ENCODE peak calls at places on chromosomes 1 and 21, in seven cellular contexts. One of them, this sample, is unnamed.

GRCh38 chr1:200115532-200115931 is 88.0 kb downstream of the NR5A2 start:
- DNase-seq in neural progenitor cell: no peak
- DNase-seq in cardiac muscle cell: no peak
- DNase-seq in upper lobe of right lung: no peak
- DNase-seq in MM.1S: no peak
- DNase-seq in mesenchymal stem cell: no peak
- DNase-seq in heart left ventricle: no peak
- DNase-seq in this sample: no peak

GRCh38 chr1:177334276-177334675 is 163.5 kb downstream of the BRINP2 start:
- DNase-seq in upper lobe of right lung: no peak
- DNase-seq in MM.1S: no peak
- DNase-seq in cardiac muscle cell: no peak
- DNase-seq in mesenchymal stem cell: peak; percentile 32
- DNase-seq in neural progenitor cell: no peak
- DNase-seq in heart left ventricle: no peak
- DNase-seq in this sample: peak; percentile 28

GRCh38 chr1:46221749-46222148 is 18.6 kb downstream of the LURAP1 start:
- DNase-seq in cardiac muscle cell: no peak
- DNase-seq in heart left ventricle: no peak
- DNase-seq in neural progenitor cell: peak; percentile 79
- DNase-seq in mesenchymal stem cell: no peak
- DNase-seq in upper lobe of right lung: no peak
- DNase-seq in MM.1S: no peak
- DNase-seq in this sample: no peak

GRCh38 chr1:188778578-188778977 is 1699.1 kb downstream of the BRINP3 start:
- DNase-seq in mesenchymal stem cell: no peak
- DNase-seq in upper lobe of right lung: no peak
- DNase-seq in cardiac muscle cell: no peak
- DNase-seq in neural progenitor cell: no peak
- DNase-seq in MM.1S: no peak
- DNase-seq in heart left ventricle: no peak
- DNase-seq in this sample: no peak

GRCh38 chr1:17485280-17485679 is 45.8 kb upstream of the RCC2 start:
- DNase-seq in neural progenitor cell: peak; percentile 27
- DNase-seq in heart left ventricle: no peak
- DNase-seq in cardiac muscle cell: peak; percentile 43
- DNase-seq in MM.1S: peak; percentile 37
- DNase-seq in mesenchymal stem cell: no peak
- DNase-seq in upper lobe of right lung: no peak
- DNase-seq in this sample: peak; percentile 25

GRCh38 chr21:34841154-34841553 is 172.4 kb downstream of the CLIC6 start:
- DNase-seq in cardiac muscle cell: no peak
- DNase-seq in mesenchymal stem cell: no peak
- DNase-seq in MM.1S: no peak
- DNase-seq in upper lobe of right lung: no peak
- DNase-seq in neural progenitor cell: no peak
- DNase-seq in heart left ventricle: no peak
- DNase-seq in this sample: no peak

GRCh38 chr1:162384601-162385279 is 3.2 kb downstream of the C1orf226 start:
- DNase-seq in heart left ventricle: no peak
- DNase-seq in cardiac muscle cell: no peak
- DNase-seq in MM.1S: no peak
- DNase-seq in mesenchymal stem cell: no peak
- DNase-seq in upper lobe of right lung: no peak
- DNase-seq in neural progenitor cell: peak; percentile 54
- DNase-seq in this sample: peak; percentile 72

GRCh38 chr1:20430355-20431290 is 55.4 kb downstream of the CAMK2N1 start:
- DNase-seq in upper lobe of right lung: no peak
- DNase-seq in cardiac muscle cell: peak; percentile 38
- DNase-seq in MM.1S: no peak
- DNase-seq in heart left ventricle: no peak
- DNase-seq in mesenchymal stem cell: peak; percentile 33
- DNase-seq in neural progenitor cell: peak; percentile 87
- DNase-seq in this sample: peak; percentile 53

GRCh38 chr1:51314974-51315373 is 15.4 kb downstream of the TTC39A start:
- DNase-seq in cardiac muscle cell: no peak
- DNase-seq in mesenchymal stem cell: no peak
- DNase-seq in neural progenitor cell: no peak
- DNase-seq in heart left ventricle: no peak
- DNase-seq in upper lobe of right lung: peak; percentile 76
- DNase-seq in MM.1S: no peak
- DNase-seq in this sample: no peak

GRCh38 chr1:31063636-31064035 is 1.9 kb downstream of the PUM1 start:
- DNase-seq in neural progenitor cell: peak; percentile 27
- DNase-seq in cardiac muscle cell: peak; percentile 24
- DNase-seq in heart left ventricle: no peak
- DNase-seq in mesenchymal stem cell: peak; percentile 24
- DNase-seq in upper lobe of right lung: no peak
- DNase-seq in MM.1S: peak; percentile 34
- DNase-seq in this sample: no peak

GRCh38 chr21:35398366-35398982 is 349.4 kb upstream of the RUNX1 start:
- DNase-seq in cardiac muscle cell: peak; percentile 40
- DNase-seq in mesenchymal stem cell: peak; percentile 31
- DNase-seq in MM.1S: no peak
- DNase-seq in heart left ventricle: no peak
- DNase-seq in upper lobe of right lung: no peak
- DNase-seq in neural progenitor cell: no peak
- DNase-seq in this sample: no peak

GRCh38 chr21:17819878-17820232 is 699 bp upstream of the C21orf91 start:
- DNase-seq in cardiac muscle cell: no peak
- DNase-seq in neural progenitor cell: no peak
- DNase-seq in mesenchymal stem cell: no peak
- DNase-seq in heart left ventricle: no peak
- DNase-seq in upper lobe of right lung: no peak
- DNase-seq in MM.1S: peak; percentile 80
- DNase-seq in this sample: no peak

GRCh38 chr1:7609311-7609994 is 161.6 kb upstream of the VAMP3 start:
- DNase-seq in cardiac muscle cell: no peak
- DNase-seq in upper lobe of right lung: no peak
- DNase-seq in MM.1S: no peak
- DNase-seq in heart left ventricle: no peak
- DNase-seq in neural progenitor cell: no peak
- DNase-seq in mesenchymal stem cell: no peak
- DNase-seq in this sample: no peak

DNA sequence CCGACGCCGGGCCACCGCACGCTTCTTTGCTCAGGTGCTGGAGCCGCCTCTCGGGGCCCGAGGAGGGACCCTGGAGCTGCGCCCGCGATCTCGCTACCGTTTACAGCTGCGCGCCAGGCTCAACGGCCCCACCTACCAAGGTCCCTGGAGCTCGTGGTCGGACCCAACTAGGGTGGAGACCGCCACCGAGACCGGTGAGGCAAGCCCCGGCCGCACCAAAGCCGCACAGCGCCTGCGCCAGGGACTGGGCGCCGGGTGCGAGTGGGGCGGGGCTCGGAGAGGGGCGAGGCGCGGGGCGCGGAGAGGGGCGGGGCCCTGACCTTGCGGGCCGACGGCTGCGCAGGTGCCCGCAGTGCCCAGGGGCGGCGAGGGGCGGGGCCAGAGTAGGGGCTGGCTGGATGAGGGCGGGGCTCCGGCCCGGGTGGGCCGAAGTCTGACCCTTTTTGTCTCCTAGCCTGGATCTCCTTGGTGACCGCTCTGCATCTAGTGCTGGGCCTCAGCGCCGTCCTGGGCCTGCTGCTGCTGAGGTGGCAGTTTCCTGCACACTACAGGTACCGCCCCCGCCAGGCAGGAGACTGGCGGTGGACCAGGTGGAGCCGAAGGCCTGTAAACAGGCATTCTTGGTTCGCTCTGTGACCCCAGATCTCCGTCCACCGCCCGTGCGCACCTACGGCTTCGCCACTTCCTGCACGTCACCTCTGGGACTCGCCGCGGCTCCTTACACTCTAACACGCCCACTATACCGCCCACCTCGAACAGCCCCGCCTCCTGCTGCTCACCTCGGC is 9.8 kb upstream of the CDC20 start:
- DNase-seq in upper lobe of right lung: peak; percentile 95
- DNase-seq in mesenchymal stem cell: peak; percentile 60
- DNase-seq in MM.1S: peak; percentile 96
- DNase-seq in cardiac muscle cell: peak; percentile 78
- DNase-seq in heart left ventricle: peak; percentile 86
- DNase-seq in neural progenitor cell: peak; percentile 97
- DNase-seq in this sample: peak; percentile 82
- H3K4me3 ChIP-seq in upper lobe of right lung: peak overlapping the region; percentile 57
- H3K4me3 ChIP-seq in mesenchymal stem cell: peak overlapping the region; percentile 78
- H3K4me3 ChIP-seq in MM.1S: peak overlapping the region; percentile 73
- H3K4me3 ChIP-seq in cardiac muscle cell: peak overlapping the region; percentile 38
- H3K4me3 ChIP-seq in heart left ventricle: peak overlapping the region; percentile 34
- H3K4me3 ChIP-seq in neural progenitor cell: peak overlapping the region; percentile 75
- H3K4me3 ChIP-seq in this sample: peak overlapping the region; percentile 52

GRCh38 chr1:181263444-181263843 is 174.9 kb downstream of the IER5 start:
- DNase-seq in heart left ventricle: no peak
- DNase-seq in upper lobe of right lung: no peak
- DNase-seq in cardiac muscle cell: no peak
- DNase-seq in mesenchymal stem cell: no peak
- DNase-seq in MM.1S: no peak
- DNase-seq in neural progenitor cell: no peak
- DNase-seq in this sample: no peak
- H3K27ac ChIP-seq in heart left ventricle: no peak overlapping the region
- H3K27ac ChIP-seq in upper lobe of right lung: no peak overlapping the region
- H3K27ac ChIP-seq in cardiac muscle cell: no peak overlapping the region
- H3K27ac ChIP-seq in mesenchymal stem cell: no peak overlapping the region
- H3K27ac ChIP-seq in MM.1S: no peak overlapping the region
- H3K27ac ChIP-seq in neural progenitor cell: no peak overlapping the region
- H3K27ac ChIP-seq in this sample: no peak overlapping the region

DNA sequence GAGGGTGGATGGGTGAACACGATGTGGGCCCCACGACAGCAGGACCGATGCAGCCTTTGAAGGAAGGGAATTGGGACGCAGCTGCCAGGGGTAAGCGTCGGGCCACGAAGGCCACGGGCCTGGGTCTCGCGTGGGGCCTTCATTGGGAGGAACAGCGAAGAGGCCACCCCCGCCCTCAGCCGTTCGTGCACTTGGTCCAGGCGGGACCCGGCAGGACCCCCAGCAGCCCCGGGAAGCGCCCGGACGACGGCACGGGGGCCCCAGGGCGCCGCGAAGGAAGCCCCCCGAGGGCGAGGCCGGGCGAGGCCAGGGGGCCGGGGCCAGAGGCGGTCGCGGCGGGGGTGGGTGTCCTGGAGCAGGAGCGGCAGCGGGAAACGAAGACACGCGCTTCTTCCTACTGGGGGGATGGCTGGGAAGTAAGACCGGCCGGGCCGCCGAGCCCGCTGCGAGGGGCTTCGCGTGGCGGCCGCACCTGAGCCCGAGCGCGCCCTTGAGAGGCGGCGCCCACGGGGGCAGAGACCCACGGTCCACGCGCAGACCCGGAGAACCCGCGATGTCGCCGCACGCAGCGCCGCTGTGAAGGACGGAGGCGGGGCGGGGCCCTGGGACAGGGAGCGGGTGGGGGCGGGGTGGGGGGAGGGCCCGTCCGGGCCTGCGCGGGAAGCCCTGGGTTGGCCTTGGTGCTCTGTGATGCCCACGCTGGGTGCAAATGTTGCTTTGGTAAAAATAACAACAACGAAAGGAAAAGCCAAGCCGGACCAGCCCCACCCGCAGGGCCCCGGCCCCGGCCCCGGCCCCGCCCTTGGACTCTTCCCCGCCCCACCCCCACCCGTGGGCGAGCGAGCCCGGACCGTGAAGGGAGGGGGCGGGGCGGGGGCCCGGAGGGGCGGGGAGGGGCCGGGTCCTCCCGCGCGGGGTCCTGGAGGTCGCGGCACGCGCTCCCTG is 56.0 kb upstream of the ADARB1 start:
- DNase-seq in neural progenitor cell: peak; percentile 25
- DNase-seq in heart left ventricle: peak; percentile 18
- DNase-seq in upper lobe of right lung: peak; percentile 65
- DNase-seq in cardiac muscle cell: peak; percentile 28
- DNase-seq in MM.1S: no peak
- DNase-seq in mesenchymal stem cell: no peak
- DNase-seq in this sample: peak; percentile 21
- H3K4me3 ChIP-seq in neural progenitor cell: peak overlapping the region; percentile 40
- H3K4me3 ChIP-seq in heart left ventricle: peak overlapping the region; percentile 7
- H3K4me3 ChIP-seq in upper lobe of right lung: peak overlapping the region; percentile 45
- H3K4me3 ChIP-seq in cardiac muscle cell: peak overlapping the region; percentile 35
- H3K4me3 ChIP-seq in MM.1S: no peak overlapping the region
- H3K4me3 ChIP-seq in mesenchymal stem cell: no peak overlapping the region
- H3K4me3 ChIP-seq in this sample: peak overlapping the region; percentile 35

DNA sequence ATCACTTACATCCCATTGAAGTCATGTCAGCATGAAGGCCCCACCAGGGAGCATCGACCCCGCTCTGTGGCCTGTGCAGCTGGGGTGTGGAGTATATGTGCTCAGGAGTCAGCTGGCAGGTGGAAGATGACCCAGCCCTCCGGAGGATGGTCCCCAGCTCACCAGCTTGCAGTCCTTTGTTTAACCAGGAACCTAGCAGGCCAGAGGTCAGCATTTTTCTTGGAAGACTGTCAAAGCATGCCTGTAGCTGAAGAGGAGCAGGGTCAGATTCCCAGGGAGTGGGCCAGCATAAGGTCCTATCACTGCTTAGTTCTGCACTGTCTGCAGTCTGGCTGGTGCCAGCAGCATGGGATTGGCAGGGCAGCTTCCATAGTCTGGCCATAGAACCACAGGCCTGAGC is 12.7 kb downstream of the NFASC start:
- DNase-seq in MM.1S: no peak
- DNase-seq in mesenchymal stem cell: no peak
- DNase-seq in upper lobe of right lung: no peak
- DNase-seq in neural progenitor cell: peak; percentile 6
- DNase-seq in heart left ventricle: no peak
- DNase-seq in cardiac muscle cell: no peak
- DNase-seq in this sample: no peak
- H3K27ac ChIP-seq in MM.1S: no peak overlapping the region
- H3K27ac ChIP-seq in mesenchymal stem cell: no peak overlapping the region
- H3K27ac ChIP-seq in upper lobe of right lung: no peak overlapping the region
- H3K27ac ChIP-seq in neural progenitor cell: no peak overlapping the region
- H3K27ac ChIP-seq in heart left ventricle: peak overlapping the region; percentile 66
- H3K27ac ChIP-seq in cardiac muscle cell: no peak overlapping the region
- H3K27ac ChIP-seq in this sample: no peak overlapping the region

GRCh38 chr1:54800899-54801759 is at the start of gene TTC22:
- DNase-seq in neural progenitor cell: peak; percentile 39
- DNase-seq in mesenchymal stem cell: no peak
- DNase-seq in heart left ventricle: no peak
- DNase-seq in upper lobe of right lung: peak; percentile 87
- DNase-seq in MM.1S: peak; percentile 87
- DNase-seq in cardiac muscle cell: no peak
- DNase-seq in this sample: peak; percentile 37
- H3K4me3 ChIP-seq in neural progenitor cell: peak within 1 kb of the TSS; percentile 18
- H3K4me3 ChIP-seq in mesenchymal stem cell: peak within 1 kb of the TSS; percentile 62
- H3K4me3 ChIP-seq in heart left ventricle: no peak within 1 kb of the TSS
- H3K4me3 ChIP-seq in upper lobe of right lung: peak within 1 kb of the TSS; percentile 52
- H3K4me3 ChIP-seq in MM.1S: peak within 1 kb of the TSS; percentile 79
- H3K4me3 ChIP-seq in cardiac muscle cell: no peak within 1 kb of the TSS
- H3K4me3 ChIP-seq in this sample: peak within 1 kb of the TSS; percentile 31

This sample was measured in A673.